ENCODE peak calls at places on chromosomes 6 and 20, in ten cellular contexts. One of them, this sample, is unnamed.

GRCh38 chr20:62142252-62143117 is 709 bp downstream of the PSMA7 start:
- DNase-seq in mesothelial cell of epicardium: peak
- DNase-seq in H9: no peak
- DNase-seq in pancreas: no peak
- DNase-seq in tibial artery: no peak
- DNase-seq in endothelial cell of umbilical vein: peak
- DNase-seq in heart left ventricle: no peak
- DNase-seq in A549: no peak
- DNase-seq in choroid plexus epithelial cell: no peak
- DNase-seq in WTC11: peak
- DNase-seq in this sample: no peak

GRCh38 chr20:6395695-6396094 is 272.9 kb upstream of the FERMT1 start:
- DNase-seq in heart left ventricle: no peak
- DNase-seq in WTC11: no peak
- DNase-seq in endothelial cell of umbilical vein: no peak
- DNase-seq in A549: peak
- DNase-seq in tibial artery: no peak
- DNase-seq in H9: no peak
- DNase-seq in pancreas: no peak
- DNase-seq in choroid plexus epithelial cell: peak
- DNase-seq in mesothelial cell of epicardium: no peak
- DNase-seq in this sample: peak

GRCh38 chr6:3208096-3208774 is 19.2 kb downstream of the TUBB2B start:
- DNase-seq in H9: no peak
- DNase-seq in WTC11: no peak
- DNase-seq in tibial artery: peak
- DNase-seq in choroid plexus epithelial cell: peak
- DNase-seq in endothelial cell of umbilical vein: no peak
- DNase-seq in pancreas: no peak
- DNase-seq in mesothelial cell of epicardium: no peak
- DNase-seq in heart left ventricle: no peak
- DNase-seq in A549: no peak
- DNase-seq in this sample: peak

GRCh38 chr6:11802886-11803595 is 24.4 kb upstream of the ADTRP start:
- DNase-seq in A549: no peak
- DNase-seq in endothelial cell of umbilical vein: no peak
- DNase-seq in H9: no peak
- DNase-seq in choroid plexus epithelial cell: no peak
- DNase-seq in tibial artery: no peak
- DNase-seq in heart left ventricle: no peak
- DNase-seq in pancreas: no peak
- DNase-seq in mesothelial cell of epicardium: no peak
- DNase-seq in WTC11: no peak
- DNase-seq in this sample: no peak

GRCh38 chr6:132648356-132648755 is 10.6 kb downstream of the TAAR1 start:
- DNase-seq in heart left ventricle: no peak
- DNase-seq in H9: no peak
- DNase-seq in pancreas: no peak
- DNase-seq in tibial artery: no peak
- DNase-seq in mesothelial cell of epicardium: no peak
- DNase-seq in endothelial cell of umbilical vein: peak
- DNase-seq in WTC11: no peak
- DNase-seq in A549: peak
- DNase-seq in choroid plexus epithelial cell: peak
- DNase-seq in this sample: peak

GRCh38 chr6:108592371-108593337 is 31.9 kb downstream of the FOXO3 start:
- DNase-seq in pancreas: no peak
- DNase-seq in choroid plexus epithelial cell: peak
- DNase-seq in heart left ventricle: peak
- DNase-seq in mesothelial cell of epicardium: no peak
- DNase-seq in WTC11: no peak
- DNase-seq in A549: no peak
- DNase-seq in H9: no peak
- DNase-seq in endothelial cell of umbilical vein: no peak
- DNase-seq in tibial artery: no peak
- DNase-seq in this sample: peak

GRCh38 chr20:21521596-21522478 is 8.0 kb upstream of the NKX2-2 start:
- DNase-seq in WTC11: peak
- DNase-seq in endothelial cell of umbilical vein: no peak
- DNase-seq in H9: peak
- DNase-seq in heart left ventricle: no peak
- DNase-seq in A549: no peak
- DNase-seq in choroid plexus epithelial cell: no peak
- DNase-seq in mesothelial cell of epicardium: no peak
- DNase-seq in pancreas: no peak
- DNase-seq in tibial artery: no peak
- DNase-seq in this sample: no peak

GRCh38 chr6:70415247-70415646 is 1.9 kb downstream of the FAM135A start:
- DNase-seq in choroid plexus epithelial cell: no peak
- DNase-seq in H9: no peak
- DNase-seq in A549: no peak
- DNase-seq in endothelial cell of umbilical vein: no peak
- DNase-seq in mesothelial cell of epicardium: no peak
- DNase-seq in tibial artery: no peak
- DNase-seq in pancreas: no peak
- DNase-seq in WTC11: no peak
- DNase-seq in heart left ventricle: no peak
- DNase-seq in this sample: no peak

GRCh38 chr6:73898599-73898998 is 202.6 kb downstream of the CD109 start:
- DNase-seq in pancreas: no peak
- DNase-seq in choroid plexus epithelial cell: peak
- DNase-seq in WTC11: no peak
- DNase-seq in heart left ventricle: no peak
- DNase-seq in mesothelial cell of epicardium: no peak
- DNase-seq in H9: no peak
- DNase-seq in tibial artery: no peak
- DNase-seq in A549: peak
- DNase-seq in endothelial cell of umbilical vein: no peak
- DNase-seq in this sample: peak

GRCh38 chr6:170006524-170007467 is 255.4 kb downstream of the ERMARD start:
- DNase-seq in A549: no peak
- DNase-seq in endothelial cell of umbilical vein: no peak
- DNase-seq in H9: peak
- DNase-seq in WTC11: peak
- DNase-seq in mesothelial cell of epicardium: no peak
- DNase-seq in heart left ventricle: peak
- DNase-seq in pancreas: no peak
- DNase-seq in choroid plexus epithelial cell: no peak
- DNase-seq in tibial artery: no peak
- DNase-seq in this sample: no peak

DNA sequence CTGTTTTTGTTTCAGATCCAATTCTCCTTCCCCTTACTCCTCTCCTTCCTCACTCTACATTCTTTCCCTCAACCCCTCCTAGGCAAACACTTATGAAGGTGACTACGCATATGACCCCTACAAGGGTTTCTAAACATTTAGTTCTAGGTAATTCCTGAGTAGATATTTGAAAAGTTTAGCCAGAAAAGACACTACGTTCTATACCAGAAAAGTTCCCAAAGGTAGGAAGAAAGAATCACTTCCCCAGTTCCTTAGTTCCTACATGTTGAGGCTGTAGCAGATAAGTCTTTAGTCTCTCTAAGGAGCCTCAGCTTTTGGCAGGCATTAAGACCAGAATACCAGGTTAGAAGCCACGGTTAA is 11.6 kb downstream of the POU3F2 start:
- DNase-seq in pancreas: no peak
- DNase-seq in tibial artery: no peak
- DNase-seq in choroid plexus epithelial cell: no peak
- DNase-seq in endothelial cell of umbilical vein: no peak
- DNase-seq in heart left ventricle: no peak
- DNase-seq in A549: no peak
- DNase-seq in WTC11: no peak
- DNase-seq in mesothelial cell of epicardium: no peak
- DNase-seq in H9: no peak
- DNase-seq in this sample: no peak
- TF ChIP-seq CTCF in pancreas: no peak
- TF ChIP-seq CTCF in tibial artery: no peak
- TF ChIP-seq CTCF in choroid plexus epithelial cell: no peak
- TF ChIP-seq CTCF in endothelial cell of umbilical vein: no peak
- TF ChIP-seq CTCF in heart left ventricle: no peak
- TF ChIP-seq CTCF in A549: no peak
- TF ChIP-seq CTCF in WTC11: no peak
- TF ChIP-seq CTCF in mesothelial cell of epicardium: no peak
- TF ChIP-seq CTCF in H9: no peak
- TF ChIP-seq CTCF in this sample: no peak

GRCh38 chr6:147077251-147077650 is 127.0 kb upstream of the STXBP5 start:
- DNase-seq in WTC11: no peak
- DNase-seq in pancreas: peak
- DNase-seq in tibial artery: no peak
- DNase-seq in H9: no peak
- DNase-seq in choroid plexus epithelial cell: no peak
- DNase-seq in mesothelial cell of epicardium: no peak
- DNase-seq in heart left ventricle: no peak
- DNase-seq in A549: no peak
- DNase-seq in endothelial cell of umbilical vein: no peak
- DNase-seq in this sample: no peak

GRCh38 chr6:147078106-147078505 is 126.1 kb upstream of the STXBP5 start:
- DNase-seq in tibial artery: no peak
- DNase-seq in pancreas: peak
- DNase-seq in heart left ventricle: no peak
- DNase-seq in choroid plexus epithelial cell: no peak
- DNase-seq in H9: no peak
- DNase-seq in A549: no peak
- DNase-seq in mesothelial cell of epicardium: no peak
- DNase-seq in WTC11: no peak
- DNase-seq in endothelial cell of umbilical vein: no peak
- DNase-seq in this sample: no peak

GRCh38 chr6:147080215-147080614 is 124.0 kb upstream of the STXBP5 start:
- DNase-seq in pancreas: no peak
- DNase-seq in endothelial cell of umbilical vein: no peak
- DNase-seq in WTC11: no peak
- DNase-seq in heart left ventricle: no peak
- DNase-seq in tibial artery: no peak
- DNase-seq in A549: no peak
- DNase-seq in H9: no peak
- DNase-seq in choroid plexus epithelial cell: no peak
- DNase-seq in mesothelial cell of epicardium: no peak
- DNase-seq in this sample: no peak

GRCh38 chr6:147078602-147079001 is 125.6 kb upstream of the STXBP5 start:
- DNase-seq in WTC11: no peak
- DNase-seq in endothelial cell of umbilical vein: no peak
- DNase-seq in mesothelial cell of epicardium: no peak
- DNase-seq in heart left ventricle: no peak
- DNase-seq in A549: no peak
- DNase-seq in tibial artery: no peak
- DNase-seq in H9: no peak
- DNase-seq in pancreas: no peak
- DNase-seq in choroid plexus epithelial cell: peak
- DNase-seq in this sample: no peak

GRCh38 chr6:147081210-147081609 is 123.0 kb upstream of the STXBP5 start:
- DNase-seq in A549: no peak
- DNase-seq in pancreas: no peak
- DNase-seq in mesothelial cell of epicardium: no peak
- DNase-seq in WTC11: no peak
- DNase-seq in heart left ventricle: no peak
- DNase-seq in H9: no peak
- DNase-seq in endothelial cell of umbilical vein: no peak
- DNase-seq in tibial artery: no peak
- DNase-seq in choroid plexus epithelial cell: no peak
- DNase-seq in this sample: no peak
- TF ChIP-seq CTCF in A549: no peak
- TF ChIP-seq CTCF in pancreas: no peak
- TF ChIP-seq CTCF in mesothelial cell of epicardium: no peak
- TF ChIP-seq CTCF in WTC11: no peak
- TF ChIP-seq CTCF in heart left ventricle: no peak
- TF ChIP-seq CTCF in H9: no peak
- TF ChIP-seq CTCF in endothelial cell of umbilical vein: no peak
- TF ChIP-seq CTCF in tibial artery: no peak
- TF ChIP-seq CTCF in choroid plexus epithelial cell: no peak
- TF ChIP-seq CTCF in this sample: no peak

GRCh38 chr6:168196385-168196860 is 117.4 kb upstream of the FRMD1 start:
- DNase-seq in tibial artery: peak
- DNase-seq in WTC11: no peak
- DNase-seq in choroid plexus epithelial cell: peak
- DNase-seq in heart left ventricle: no peak
- DNase-seq in A549: peak
- DNase-seq in pancreas: peak
- DNase-seq in endothelial cell of umbilical vein: no peak
- DNase-seq in mesothelial cell of epicardium: no peak
- DNase-seq in H9: peak
- DNase-seq in this sample: no peak
- TF ChIP-seq CTCF in tibial artery: no peak
- TF ChIP-seq CTCF in WTC11: no peak
- TF ChIP-seq CTCF in choroid plexus epithelial cell: no peak
- TF ChIP-seq CTCF in heart left ventricle: no peak
- TF ChIP-seq CTCF in A549: no peak
- TF ChIP-seq CTCF in pancreas: no peak
- TF ChIP-seq CTCF in endothelial cell of umbilical vein: no peak
- TF ChIP-seq CTCF in mesothelial cell of epicardium: no peak
- TF ChIP-seq CTCF in H9: no peak
- TF ChIP-seq CTCF in this sample: no peak

GRCh38 chr20:13263451-13263850 is 42.4 kb downstream of the ISM1 start:
- DNase-seq in choroid plexus epithelial cell: no peak
- DNase-seq in H9: no peak
- DNase-seq in A549: no peak
- DNase-seq in WTC11: no peak
- DNase-seq in heart left ventricle: no peak
- DNase-seq in mesothelial cell of epicardium: no peak
- DNase-seq in endothelial cell of umbilical vein: no peak
- DNase-seq in pancreas: no peak
- DNase-seq in tibial artery: no peak
- DNase-seq in this sample: no peak

GRCh38 chr20:13261460-13262301 is 40.6 kb downstream of the ISM1 start:
- DNase-seq in endothelial cell of umbilical vein: peak
- DNase-seq in choroid plexus epithelial cell: peak
- DNase-seq in A549: peak
- DNase-seq in pancreas: peak
- DNase-seq in tibial artery: no peak
- DNase-seq in heart left ventricle: no peak
- DNase-seq in mesothelial cell of epicardium: peak
- DNase-seq in WTC11: peak
- DNase-seq in H9: peak
- DNase-seq in this sample: peak

GRCh38 chr20:13260620-13261279 is 39.7 kb downstream of the ISM1 start:
- DNase-seq in heart left ventricle: no peak
- DNase-seq in WTC11: no peak
- DNase-seq in endothelial cell of umbilical vein: no peak
- DNase-seq in choroid plexus epithelial cell: no peak
- DNase-seq in A549: no peak
- DNase-seq in tibial artery: no peak
- DNase-seq in H9: no peak
- DNase-seq in pancreas: no peak
- DNase-seq in mesothelial cell of epicardium: no peak
- DNase-seq in this sample: no peak

GRCh38 chr20:13262701-13263335 is 41.7 kb downstream of the ISM1 start:
- DNase-seq in pancreas: no peak
- DNase-seq in WTC11: no peak
- DNase-seq in heart left ventricle: no peak
- DNase-seq in endothelial cell of umbilical vein: no peak
- DNase-seq in A549: no peak
- DNase-seq in tibial artery: no peak
- DNase-seq in mesothelial cell of epicardium: no peak
- DNase-seq in H9: no peak
- DNase-seq in choroid plexus epithelial cell: no peak
- DNase-seq in this sample: no peak

DNA sequence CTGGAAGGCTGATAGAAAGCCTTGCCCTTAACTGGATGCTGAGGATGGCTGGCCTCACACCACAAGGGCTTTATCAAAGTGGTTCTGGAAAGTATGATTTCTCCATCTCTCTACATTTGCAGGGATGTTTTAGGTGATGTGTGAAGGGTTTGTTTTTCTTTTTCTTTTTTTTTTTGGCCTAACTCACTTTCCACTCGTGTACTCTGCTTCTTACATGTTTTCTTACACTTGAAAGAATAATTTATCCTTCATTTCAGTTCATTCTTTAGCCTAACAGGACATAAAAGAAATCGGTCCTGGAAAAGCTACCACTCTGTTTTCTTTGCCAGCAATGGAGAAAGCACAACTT is 41.2 kb downstream of the ISM1 start:
- DNase-seq in choroid plexus epithelial cell: no peak
- DNase-seq in mesothelial cell of epicardium: no peak
- DNase-seq in tibial artery: no peak
- DNase-seq in pancreas: no peak
- DNase-seq in WTC11: no peak
- DNase-seq in A549: no peak
- DNase-seq in heart left ventricle: no peak
- DNase-seq in endothelial cell of umbilical vein: peak
- DNase-seq in H9: no peak
- DNase-seq in this sample: no peak
- TF ChIP-seq CTCF in choroid plexus epithelial cell: no peak
- TF ChIP-seq CTCF in mesothelial cell of epicardium: no peak
- TF ChIP-seq CTCF in tibial artery: no peak
- TF ChIP-seq CTCF in pancreas: no peak
- TF ChIP-seq CTCF in WTC11: no peak
- TF ChIP-seq CTCF in A549: no peak
- TF ChIP-seq CTCF in heart left ventricle: no peak
- TF ChIP-seq CTCF in endothelial cell of umbilical vein: no peak
- TF ChIP-seq CTCF in H9: no peak
- TF ChIP-seq CTCF in this sample: no peak